ENCODE peak calls at places on chromosomes 1 and 21, in four cellular contexts. S is GM12865, U is heart left ventricle, E is foreskin fibroblast. T is an unnamed sample.

GRCh38 chr1:108117908-108118902 is 81.9 kb downstream of the SLC25A24 start:
- DNase-seq in S (no peak), U (no peak), E (peak), T (no peak)

GRCh38 chr1:202165942-202166843 is 5.8 kb upstream of the PTPN7 start:
- DNase-seq in S (no peak), U (no peak), E (no peak), T (no peak)

GRCh38 chr1:25568834-25569598 is 25.6 kb downstream of the LDLRAP1 start:
- DNase-seq in S (no peak), U (no peak), E (peak), T (peak)

GRCh38 chr1:6989506-6990159 is 204.4 kb downstream of the CAMTA1 start:
- DNase-seq in S (no peak), U (no peak), E (no peak), T (no peak)

GRCh38 chr21:44836666-44837471 is 19.0 kb upstream of the SUMO3 start:
- DNase-seq in S (no peak), U (no peak), E (no peak), T (no peak)

GRCh38 chr1:43932786-43933385 is 715 bp upstream of the ARTN start:
- DNase-seq in S (no peak), U (no peak), E (peak), T (no peak)

GRCh38 chr1:115337276-115337632 is 795 bp downstream of the NGF start:
- DNase-seq in S (no peak), U (peak), E (no peak), T (no peak)

GRCh38 chr1:203465943-203466342 is 9.7 kb upstream of the PRELP start:
- DNase-seq in S (no peak), U (peak), E (no peak), T (no peak)

GRCh38 chr21:24514081-24514733 is 1093.1 kb downstream of the MRPL39 start:
- DNase-seq in S (peak), U (no peak), E (no peak), T (no peak)

GRCh38 chr21:35649186-35649585 is 411.1 kb downstream of the SETD4 start:
- DNase-seq in S (no peak), U (no peak), E (peak), T (no peak)

GRCh38 chr1:172359531-172359991 is 60.9 kb upstream of the C1orf105 start:
- DNase-seq in S (no peak), U (no peak), E (peak), T (no peak)

GRCh38 chr1:2632561-2633361 is at the start of gene MMEL1:
- DNase-seq in S (no peak), U (no peak), E (no peak), T (no peak)

GRCh38 chr1:18232052-18232451 is 124.5 kb downstream of the IGSF21 start:
- DNase-seq in S (peak), U (no peak), E (no peak), T (no peak)
- TF ChIP-seq CTCF in S (peak), U (peak), E (peak), T (peak)

DNA sequence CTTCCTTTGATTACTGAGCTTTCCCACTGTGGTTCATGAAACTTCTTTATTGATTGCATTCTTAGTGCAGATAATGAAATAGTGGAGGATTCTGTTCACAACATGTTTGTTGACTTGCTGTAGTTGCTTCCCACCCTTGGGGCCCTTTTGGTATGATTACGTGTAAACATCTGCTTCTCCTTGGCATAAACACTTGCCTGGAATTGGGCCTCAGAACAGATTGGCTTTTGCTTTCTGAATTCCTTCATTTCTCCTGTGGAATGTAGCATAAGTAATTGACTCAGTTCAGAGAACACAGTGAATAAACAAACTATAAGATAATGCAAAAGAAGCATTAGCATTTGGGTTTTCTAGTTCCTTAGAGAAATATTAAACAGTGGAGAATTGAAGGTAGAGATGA is 59.5 kb upstream of the LAMC2 start:
- DNase-seq in S (no peak), U (no peak), E (no peak), T (peak)
- TF ChIP-seq CTCF in S (no peak), U (no peak), E (no peak), T (no peak)

GRCh38 chr1:186682721-186683120 is 2.5 kb upstream of the PTGS2 start:
- DNase-seq in S (no peak), U (no peak), E (peak), T (no peak)
- TF ChIP-seq CTCF in S (no peak), U (peak), E (peak), T (peak)

GRCh38 chr1:225567789-225568188 is 85.1 kb downstream of the ENAH start:
- DNase-seq in S (no peak), U (no peak), E (no peak), T (no peak)
- TF ChIP-seq CTCF in S (no peak), U (peak), E (no peak), T (peak)

GRCh38 chr1:41423511-41424191 is 60.8 kb downstream of the EDN2 start:
- DNase-seq in S (no peak), U (peak), E (no peak), T (no peak)
- TF ChIP-seq CTCF in S (no peak), U (peak), E (no peak), T (peak)

DNA sequence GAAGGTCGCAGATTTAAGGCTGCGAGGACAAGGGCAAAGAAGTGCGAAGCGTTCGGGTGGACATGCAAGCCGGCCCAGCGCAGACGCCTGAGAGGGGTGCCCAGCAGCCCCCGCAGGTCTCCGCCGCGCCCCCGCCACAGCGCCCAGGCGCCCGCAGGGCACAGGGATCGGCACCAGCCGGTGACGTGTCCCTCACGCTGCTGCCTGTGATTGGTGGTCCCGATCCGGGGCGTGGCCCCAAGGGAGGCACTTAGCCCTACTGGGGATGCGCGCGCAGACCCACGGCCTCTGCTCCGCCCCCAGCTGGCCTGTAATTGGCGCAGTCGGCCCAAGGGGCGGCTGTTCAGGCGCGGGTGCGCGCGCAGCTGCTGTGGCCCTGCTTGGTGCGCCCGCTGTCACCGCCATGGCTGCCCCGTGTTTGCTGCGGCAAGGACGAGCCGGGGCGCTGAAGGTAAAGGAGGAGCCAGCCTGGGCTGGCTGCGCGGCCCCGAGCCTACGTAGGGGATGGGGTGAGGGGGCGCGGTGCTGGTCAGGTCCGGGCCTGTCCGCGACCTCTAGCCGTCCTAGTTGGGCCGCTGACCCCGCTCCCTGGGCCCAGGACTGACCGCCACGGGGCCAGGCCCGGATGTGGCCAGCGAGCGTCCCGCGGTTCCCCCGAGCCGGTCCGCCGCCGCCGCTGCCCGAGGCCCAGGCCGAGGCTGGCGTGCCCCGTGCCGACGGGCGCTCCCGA is at the start of gene NDUFV3:
- DNase-seq in S (peak), U (peak), E (peak), T (peak)
- TF ChIP-seq CTCF in S (no peak), U (peak), E (no peak), T (no peak)

GRCh38 chr1:228455715-228456114 is 31.5 kb upstream of the RNF187 start:
- DNase-seq in S (no peak), U (no peak), E (no peak), T (no peak)
- TF ChIP-seq CTCF in S (no peak), U (no peak), E (peak), T (peak)

GRCh38 chr1:168386492-168386891 is 105.8 kb downstream of the TBX19 start:
- DNase-seq in S (no peak), U (no peak), E (no peak), T (no peak)
- TF ChIP-seq CTCF in S (no peak), U (no peak), E (no peak), T (no peak)

GRCh38 chr1:16149702-16150488 is 6.0 kb downstream of the EPHA2 start:
- DNase-seq in S (no peak), U (no peak), E (no peak), T (no peak)

GRCh38 chr1:16150508-16150907 is 5.4 kb downstream of the EPHA2 start:
- DNase-seq in S (no peak), U (peak), E (no peak), T (no peak)

GRCh38 chr1:16151985-16152384 is 3.9 kb downstream of the EPHA2 start:
- DNase-seq in S (no peak), U (peak), E (no peak), T (no peak)

GRCh38 chr1:16152521-16153087 is 3.3 kb downstream of the EPHA2 start:
- DNase-seq in S (no peak), U (peak), E (no peak), T (no peak)

GRCh38 chr1:16151200-16151708 is 4.6 kb downstream of the EPHA2 start:
- DNase-seq in S (no peak), U (peak), E (no peak), T (no peak)
- TF ChIP-seq CTCF in S (no peak), U (no peak), E (no peak), T (no peak)

DNA sequence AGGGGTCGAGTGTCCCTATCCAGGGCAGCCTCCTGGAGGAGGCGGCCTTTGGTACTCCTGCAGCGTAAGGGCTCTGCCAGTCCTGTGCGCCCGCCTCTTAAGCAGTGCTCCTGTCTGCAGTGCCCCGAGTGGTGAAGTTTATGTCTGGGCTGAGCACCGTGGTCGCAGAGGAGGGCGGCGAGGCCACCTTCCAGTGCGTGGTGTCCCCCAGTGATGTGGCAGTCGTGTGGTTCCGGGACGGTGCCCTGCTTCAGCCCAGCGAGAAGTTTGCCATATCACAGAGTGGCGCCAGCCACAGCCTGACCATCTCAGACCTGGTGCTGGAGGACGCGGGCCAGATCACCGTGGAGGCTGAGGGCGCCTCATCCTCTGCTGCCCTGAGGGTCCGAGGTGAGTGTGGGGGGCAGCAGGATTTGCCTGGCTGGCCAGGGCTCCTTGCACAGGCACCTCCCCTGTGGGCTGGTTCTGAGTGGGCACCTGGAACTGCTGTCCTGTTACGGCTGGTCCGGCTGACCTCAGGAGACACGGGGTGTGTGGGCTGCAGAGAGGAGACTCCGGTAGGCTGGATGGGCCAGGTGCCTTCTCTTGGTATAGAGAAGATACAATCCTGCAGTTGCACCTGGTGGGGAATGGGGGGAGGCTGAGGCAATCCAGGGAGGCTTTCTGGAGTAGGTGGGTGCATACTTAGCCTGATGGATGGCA is 66.8 kb downstream of the OBSCN start:
- DNase-seq in S (no peak), U (no peak), E (no peak), T (no peak)
- TF ChIP-seq CTCF in S (no peak), U (no peak), E (no peak), T (no peak)